ENCODE peak calls at places on chromosome 12, in eight cellular contexts. K is heart right ventricle; S is prostate gland; G is dorsolateral prefrontal cortex; U is CD8-positive, alpha-beta memory T cell; M is sigmoid colon; Y is upper lobe of right lung; B is right atrium auricular region. R is an unnamed sample.
A peak's percentile ranks its signal among the peaks of the same experiment; 100 is the strongest.

GRCh38 chr12:124422570-124423523 is 128.0 kb downstream of the RFLNA start:
- DNase-seq in Y (peak; percentile 93), S (peak; percentile 89), U (no peak), B (peak; percentile 96), K (peak; percentile 94), M (peak; percentile 97), G (peak; percentile 69), R (no peak)

GRCh38 chr12:54983536-54984102 is 943 bp downstream of the TESPA1 start:
- DNase-seq in Y (no peak), B (no peak), U (no peak), S (no peak), K (no peak), M (no peak), G (no peak), R (no peak)

GRCh38 chr12:52242442-52243263 is 9.6 kb downstream of the KRT7 start:
- DNase-seq in Y (no peak), G (no peak), B (no peak), M (peak; percentile 18), K (no peak), S (no peak), U (no peak), R (peak; percentile 16)

GRCh38 chr12:88235183-88235833 is 93.2 kb downstream of the TMTC3 start:
- DNase-seq in K (no peak), M (no peak), B (no peak), U (no peak), Y (no peak), G (no peak), S (no peak), R (no peak)

GRCh38 chr12:5808956-5809355 is 136.1 kb downstream of the ANO2 start:
- DNase-seq in U (no peak), B (no peak), G (no peak), Y (no peak), K (no peak), S (no peak), M (no peak), R (no peak)

GRCh38 chr12:88854260-88854659 is 274.0 kb upstream of the KITLG start:
- DNase-seq in M (no peak), Y (no peak), U (no peak), G (no peak), S (no peak), B (no peak), K (no peak), R (no peak)

GRCh38 chr12:47745485-47746041 is 13.1 kb downstream of the RAPGEF3 start:
- DNase-seq in U (no peak), K (no peak), G (no peak), M (no peak), Y (no peak), S (no peak), B (no peak), R (no peak)

GRCh38 chr12:85468356-85469157 is 188.5 kb downstream of the ALX1 start:
- DNase-seq in M (no peak), G (no peak), Y (no peak), U (peak; percentile 5), B (no peak), K (no peak), S (peak; percentile 9), R (no peak)

GRCh38 chr12:23204933-23205778 is 580.2 kb downstream of the ETNK1 start:
- DNase-seq in Y (no peak), K (no peak), G (no peak), S (no peak), M (no peak), B (no peak), U (peak; percentile 17), R (no peak)

GRCh38 chr12:16171348-16171747 is 106.1 kb downstream of the SLC15A5 start:
- DNase-seq in B (no peak), Y (no peak), U (no peak), G (no peak), S (no peak), K (no peak), M (no peak), R (no peak)

GRCh38 chr12:24960222-24960855 is 11.4 kb upstream of the BCAT1 start:
- DNase-seq in S (no peak), K (no peak), Y (no peak), G (no peak), U (no peak), M (no peak), B (no peak), R (no peak)

GRCh38 chr12:104494816-104495158 is 38.0 kb downstream of the CHST11 start:
- DNase-seq in M (no peak), S (no peak), U (peak; percentile 20), K (no peak), Y (no peak), G (no peak), B (no peak), R (no peak)

GRCh38 chr12:46678441-46678840 is 147.4 kb downstream of the SLC38A4 start:
- DNase-seq in G (no peak), S (peak; percentile 40), Y (no peak), U (no peak), B (no peak), M (no peak), K (no peak), R (no peak)

GRCh38 chr12:121576851-121577391 is 3.9 kb downstream of the KDM2B start:
- DNase-seq in U (no peak), K (no peak), G (no peak), M (no peak), S (no peak), B (no peak), Y (no peak), R (no peak)

GRCh38 chr12:3364226-3364625 is 126.8 kb upstream of the PRMT8 start:
- DNase-seq in G (no peak), S (no peak), M (no peak), K (no peak), Y (no peak), B (no peak), U (no peak), R (no peak)
- H3K27me3 ChIP-seq in G (no peaks in the 10 kb centered on the region), S (no peaks in the 10 kb centered on the region), M (peaks cover 66% of the 10 kb centered on the region), K (peaks cover 48% of the 10 kb centered on the region), Y (peaks cover 38% of the 10 kb centered on the region), B (peaks cover 6% of the 10 kb centered on the region), U (no peaks in the 10 kb centered on the region), R (peaks cover 82% of the 10 kb centered on the region)

DNA sequence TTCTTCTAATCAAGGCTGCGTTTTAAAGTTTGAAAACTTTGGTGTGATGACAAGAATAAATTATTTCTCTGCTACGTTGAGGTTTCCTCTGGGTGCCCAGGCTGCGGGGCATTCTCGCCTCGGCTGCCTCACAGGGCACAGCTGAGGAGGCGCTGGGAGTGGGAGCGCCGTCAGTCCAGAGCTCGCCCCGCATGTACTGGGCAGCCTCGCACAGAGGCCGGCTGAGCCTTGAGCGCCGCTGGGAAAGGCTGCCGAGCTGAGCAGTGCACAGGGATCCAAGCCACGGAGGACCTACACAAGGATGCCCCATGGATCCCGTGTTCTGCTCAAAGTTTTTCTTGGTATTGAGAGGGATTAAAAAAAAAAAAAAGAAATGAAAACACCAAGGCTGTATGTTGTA is 11.6 kb downstream of the RFX4 start:
- DNase-seq in Y (no peak), K (no peak), S (no peak), G (no peak), B (no peak), M (no peak), U (no peak), R (no peak)
- H3K27me3 ChIP-seq in Y (peaks cover 57% of the 10 kb centered on the region), K (peaks cover 71% of the 10 kb centered on the region), S (peaks cover 6% of the 10 kb centered on the region), G (peaks cover 15% of the 10 kb centered on the region), B (no peaks in the 10 kb centered on the region), M (peaks cover 37% of the 10 kb centered on the region), U (peaks cover 11% of the 10 kb centered on the region), R (peaks cover 68% of the 10 kb centered on the region)

DNA sequence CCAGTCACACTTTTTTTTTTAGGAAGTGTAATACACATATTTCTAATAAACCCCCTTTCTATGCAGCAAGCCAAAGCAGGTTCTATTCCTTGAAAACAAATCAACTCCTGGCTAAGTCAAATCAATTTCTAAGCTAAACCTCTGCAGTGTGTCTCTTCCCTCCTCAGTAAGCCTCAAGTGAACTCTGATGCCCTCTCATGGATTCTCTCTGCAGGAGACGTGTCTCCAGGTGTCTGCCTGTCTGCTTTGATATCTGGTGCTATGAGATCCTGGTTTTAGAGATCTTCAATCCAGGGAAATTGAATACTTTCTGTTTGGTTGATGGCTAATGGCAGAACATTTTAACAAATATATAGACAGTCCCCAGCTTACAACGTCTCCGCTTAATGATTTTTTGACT is 791.7 kb downstream of the AACS start:
- DNase-seq in B (no peak), M (no peak), Y (no peak), G (no peak), U (no peak), K (no peak), S (no peak), R (no peak)
- H3K27me3 ChIP-seq in B (no peaks in the 10 kb centered on the region), M (peaks cover 6% of the 10 kb centered on the region), Y (peaks cover 5% of the 10 kb centered on the region), G (no peaks in the 10 kb centered on the region), U (no peaks in the 10 kb centered on the region), K (peaks cover 6% of the 10 kb centered on the region), S (no peaks in the 10 kb centered on the region), R (no peaks in the 10 kb centered on the region)

DNA sequence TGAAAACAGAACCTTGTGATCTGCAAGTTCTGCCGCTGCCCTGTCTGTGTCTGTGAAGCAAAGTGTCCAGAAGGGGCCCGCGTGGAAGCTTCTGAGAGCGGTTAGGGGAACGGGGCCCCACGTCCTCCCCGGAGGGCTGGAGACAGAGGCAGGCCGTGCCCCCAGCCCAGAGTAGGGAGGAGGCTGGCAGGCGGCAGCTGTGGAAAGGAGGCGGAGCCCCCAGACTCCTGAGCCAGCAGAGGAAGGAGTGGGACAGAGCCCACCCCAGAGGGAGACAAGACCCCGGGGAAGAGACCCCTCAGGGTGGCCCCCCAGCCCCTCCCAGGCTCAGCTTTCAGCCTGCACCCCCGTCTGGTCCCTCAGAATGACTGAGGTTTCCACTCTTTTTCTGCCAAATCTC is 49.0 kb downstream of the GALNT9 start:
- DNase-seq in Y (no peak), K (peak; percentile 2), B (no peak), U (no peak), G (no peak), M (no peak), S (no peak), R (no peak)
- H3K27me3 ChIP-seq in Y (peaks cover 54% of the 10 kb centered on the region), K (peaks cover 88% of the 10 kb centered on the region), B (peaks cover 8% of the 10 kb centered on the region), U (peaks cover 20% of the 10 kb centered on the region), G (peaks cover 34% of the 10 kb centered on the region), M (peaks cover 54% of the 10 kb centered on the region), S (peaks cover 3% of the 10 kb centered on the region), R (peaks cover 77% of the 10 kb centered on the region)

DNA sequence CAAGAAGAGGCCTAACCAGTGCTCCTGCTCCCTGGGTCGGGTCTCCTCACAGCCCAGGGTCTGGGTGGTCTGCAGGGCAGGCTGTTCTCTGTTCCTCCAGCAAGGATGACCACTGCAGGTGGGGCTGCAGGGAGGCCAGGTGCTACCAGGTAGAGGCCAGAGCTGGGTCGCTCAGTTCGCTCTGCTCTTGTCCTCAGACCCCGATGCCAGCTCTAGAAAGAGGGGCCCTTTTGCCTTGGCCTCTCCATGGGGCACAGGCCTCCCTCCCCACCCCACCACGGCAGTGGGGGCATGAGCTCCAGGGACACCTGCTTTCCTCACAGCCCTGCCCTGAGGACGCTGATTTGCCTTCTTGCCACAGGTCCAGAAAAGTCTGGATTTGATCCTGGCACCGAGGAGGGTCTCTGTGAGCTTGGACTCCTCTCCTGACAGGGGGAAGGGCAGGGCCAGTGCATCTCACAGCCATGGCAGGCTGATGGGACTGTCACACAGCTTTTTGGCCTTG is 273.1 kb upstream of the SFSWAP start:
- DNase-seq in U (no peak), M (no peak), S (no peak), G (no peak), Y (no peak), B (no peak), K (no peak), R (peak; percentile 49)
- H3K27me3 ChIP-seq in U (no peaks in the 10 kb centered on the region), M (peaks cover 35% of the 10 kb centered on the region), S (peaks cover under 1% of the 10 kb centered on the region), G (peaks cover 3% of the 10 kb centered on the region), Y (peaks cover 9% of the 10 kb centered on the region), B (no peaks in the 10 kb centered on the region), K (peaks cover 25% of the 10 kb centered on the region), R (peaks cover 3% of the 10 kb centered on the region)